ENCODE peak calls at places on chromosomes 3 and 15, in ten cellular contexts. Q is stimulated activated CD4-positive, alpha-beta T cell treated with anti-CD3 and anti-CD28 coated beads, Interleukin-15, amount 100 ng/mL, for 1 hour; G is posterior cingulate gyrus; V is fibroblast of the aortic adventitia; P is OCI-LY7; J is small intestine; K is esophagus squamous epithelium; I is GM23338; L is AG10803; D is colonic mucosa. U is an unnamed sample.

GRCh38 chr3:194332858-194333211 is 18.3 kb downstream of the CPN2 start:
- DNase-seq in Q (no peak), G (no peak), V (no peak), P (no peak), J (peak; percentile 65), K (no peak), I (no peak), L (no peak), D (no peak), U (no peak)

GRCh38 chr15:64667736-64668161 is 107.6 kb downstream of the RBPMS2 start:
- DNase-seq in Q (no peak), G (no peak), V (peak; percentile 70), P (no peak), J (no peak), K (no peak), I (peak; percentile 51), L (peak; percentile 60), D (no peak), U (no peak)

GRCh38 chr3:81581966-81582599 is 179.4 kb downstream of the GBE1 start:
- DNase-seq in Q (no peak), G (peak; percentile 38), V (peak; percentile 51), P (peak; percentile 34), J (peak; percentile 34), K (no peak), I (peak; percentile 62), L (peak; percentile 35), D (peak; percentile 31), U (no peak)

GRCh38 chr3:73874596-73874995 is 249.9 kb upstream of the PDZRN3 start:
- DNase-seq in Q (no peak), G (no peak), V (no peak), P (no peak), J (no peak), K (no peak), I (peak; percentile 17), L (no peak), D (no peak), U (no peak)

GRCh38 chr3:11671648-11672100 is 28.0 kb upstream of the VGLL4 start:
- DNase-seq in Q (no peak), G (no peak), V (peak; percentile 87), P (peak; percentile 53), J (peak; percentile 62), K (no peak), I (no peak), L (peak; percentile 95), D (peak; percentile 33), U (no peak)

GRCh38 chr3:197317250-197317963 is 19.0 kb upstream of the DLG1 start:
- DNase-seq in Q (no peak), G (no peak), V (peak; percentile 95), P (no peak), J (no peak), K (no peak), I (no peak), L (peak; percentile 94), D (no peak), U (peak; percentile 98)

GRCh38 chr3:10848261-10848660 is 32.2 kb downstream of the SLC6A11 start:
- DNase-seq in Q (no peak), G (no peak), V (no peak), P (no peak), J (no peak), K (no peak), I (no peak), L (no peak), D (no peak), U (peak; percentile 26)

GRCh38 chr3:12588674-12589054 is 31.8 kb downstream of the MKRN2 start:
- DNase-seq in Q (no peak), G (no peak), V (no peak), P (no peak), J (no peak), K (no peak), I (no peak), L (no peak), D (no peak), U (no peak)

GRCh38 chr3:143119974-143120715 is 574 bp downstream of the CHST2 start:
- DNase-seq in Q (peak; percentile 6), G (peak; percentile 19), V (peak; percentile 21), P (peak; percentile 21), J (no peak), K (no peak), I (peak; percentile 70), L (peak; percentile 20), D (peak; percentile 29), U (no peak)

GRCh38 chr3:151346292-151346691 is 16.9 kb upstream of the P2RY13 start:
- DNase-seq in Q (no peak), G (no peak), V (no peak), P (no peak), J (no peak), K (no peak), I (no peak), L (no peak), D (no peak), U (no peak)

GRCh38 chr15:100060276-100060926 is 281.4 kb downstream of the ADAMTS17 start:
- DNase-seq in Q (no peak), G (no peak), V (peak; percentile 21), P (no peak), J (no peak), K (no peak), I (no peak), L (peak; percentile 6), D (no peak), U (no peak)

GRCh38 chr3:127803619-127804018 is 18.7 kb downstream of the MGLL start:
- DNase-seq in Q (no peak), G (no peak), V (peak; percentile 88), P (no peak), J (no peak), K (no peak), I (no peak), L (peak; percentile 91), D (no peak), U (peak; percentile 88)